ENCODE peak calls at places on chromosomes 5 and 9, in four cellular contexts. N is CD8-positive, alpha-beta T cell; O is progenitor cell of endocrine pancreas; C is left ventricle myocardium inferior. J is an unnamed sample.

GRCh38 chr5:14665110-14665822 is 748 bp downstream of the OTULIN start:
- DNase-seq in N (peak; percentile 28), O (peak; percentile 12), C (peak; percentile 43), J (no peak)

GRCh38 chr5:6473284-6473683 is 24.6 kb downstream of the UBE2QL1 start:
- DNase-seq in N (no peak), O (no peak), C (no peak), J (no peak)

GRCh38 chr9:35891649-35892048 is 14.4 kb upstream of the HRCT1 start:
- DNase-seq in N (no peak), O (no peak), C (no peak), J (no peak)

GRCh38 chr5:68345166-68345565 is 129.6 kb downstream of the PIK3R1 start:
- DNase-seq in N (no peak), O (no peak), C (no peak), J (no peak)

GRCh38 chr5:103962023-103962422 is 399.4 kb upstream of the NUDT12 start:
- DNase-seq in N (no peak), O (no peak), C (no peak), J (no peak)

GRCh38 chr9:2559212-2560152 is 62.1 kb upstream of the VLDLR start:
- DNase-seq in N (no peak), O (no peak), C (peak; percentile 87), J (no peak)

GRCh38 chr5:90866333-90866732 is 307.7 kb downstream of the ADGRV1 start:
- DNase-seq in N (no peak), O (no peak), C (no peak), J (no peak)

GRCh38 chr5:10229306-10230048 is 20.2 kb downstream of the ATPSCKMT start:
- DNase-seq in N (no peak), O (no peak), C (no peak), J (no peak)

GRCh38 chr9:93308158-93308602 is 124.2 kb downstream of the WNK2 start:
- DNase-seq in N (no peak), O (no peak), C (no peak), J (peak; percentile 60)

GRCh38 chr5:149141957-149142851 is 911 bp downstream of the ABLIM3 start:
- DNase-seq in N (no peak), O (no peak), C (peak; percentile 36), J (no peak)

GRCh38 chr5:180818275-180818674 is 15.7 kb upstream of the MGAT1 start:
- DNase-seq in N (no peak), O (no peak), C (no peak), J (no peak)

GRCh38 chr9:84991506-84991855 is 322.0 kb downstream of the NTRK2 start:
- DNase-seq in N (no peak), O (no peak), C (no peak), J (no peak)

GRCh38 chr5:139650689-139651501 is 2.7 kb downstream of the CXXC5 start:
- DNase-seq in N (no peak), O (no peak), C (peak; percentile 75), J (no peak)

GRCh38 chr9:121604242-121604641 is 47.2 kb upstream of the DAB2IP start:
- DNase-seq in N (no peak), O (no peak), C (no peak), J (no peak)

GRCh38 chr9:109310486-109310901 is 10.4 kb downstream of the EPB41L4B start:
- DNase-seq in N (no peak), O (no peak), C (no peak), J (no peak)

GRCh38 chr5:87081511-87082372 is 185.9 kb upstream of the RASA1 start:
- DNase-seq in N (peak; percentile 45), O (no peak), C (no peak), J (no peak)

GRCh38 chr5:11311272-11311671 is 550.2 kb upstream of the DAP start:
- DNase-seq in N (no peak), O (no peak), C (no peak), J (no peak)

GRCh38 chr9:124260769-124261603 is 3.2 kb downstream of the NEK6 start:
- DNase-seq in N (no peak), O (no peak), C (no peak), J (no peak)

GRCh38 chr9:134010774-134011173 is 14.5 kb upstream of the BRD3OS start:
- DNase-seq in N (no peak), O (no peak), C (no peak), J (no peak)

GRCh38 chr9:14412778-14413177 is 98.8 kb upstream of the NFIB start:
- DNase-seq in N (no peak), O (no peak), C (no peak), J (no peak)

GRCh38 chr5:114789773-114790402 is 379.8 kb downstream of the TRIM36 start:
- DNase-seq in N (no peak), O (no peak), C (no peak), J (no peak)

GRCh38 chr9:446074-446699 is 231.5 kb downstream of the DOCK8 start:
- DNase-seq in N (no peak), O (no peak), C (no peak), J (no peak)

GRCh38 chr5:38827525-38827924 is 18.3 kb upstream of the OSMR start:
- DNase-seq in N (no peak), O (no peak), C (no peak), J (no peak)

GRCh38 chr9:109538346-109538745 is 40.2 kb upstream of the PTPN3 start:
- DNase-seq in N (no peak), O (no peak), C (no peak), J (no peak)

GRCh38 chr9:74777136-74777879 is 110.4 kb downstream of the TRPM6 start:
- DNase-seq in N (peak; percentile 75), O (peak; percentile 42), C (peak; percentile 44), J (no peak)

GRCh38 chr9:96121162-96121561 is 180.8 kb downstream of the HSD17B3 start:
- DNase-seq in N (no peak), O (no peak), C (no peak), J (no peak)

GRCh38 chr9:36488322-36488838 is 84.3 kb upstream of the MELK start:
- DNase-seq in N (peak; percentile 18), O (no peak), C (no peak), J (no peak)

GRCh38 chr9:133883356-133883755 is 108.8 kb downstream of the VAV2 start:
- DNase-seq in N (no peak), O (no peak), C (no peak), J (no peak)

GRCh38 chr5:57825026-57825683 is 342.5 kb upstream of the ACTBL2 start:
- DNase-seq in N (no peak), O (no peak), C (no peak), J (no peak)

GRCh38 chr5:14108170-14108996 is 34.8 kb upstream of the TRIO start:
- DNase-seq in N (no peak), O (peak; percentile 16), C (peak; percentile 44), J (no peak)

GRCh38 chr5:59660737-59661136 is 232.8 kb downstream of the PDE4D start:
- DNase-seq in N (no peak), O (no peak), C (no peak), J (no peak)

GRCh38 chr9:95344735-95345134 is 27.2 kb upstream of the FANCC start:
- DNase-seq in N (no peak), O (no peak), C (no peak), J (no peak)

GRCh38 chr5:171867786-171868185 is 82.2 kb downstream of the SMIM23 start:
- DNase-seq in N (no peak), O (no peak), C (no peak), J (no peak)

GRCh38 chr9:131954299-131954698 is 125.4 kb downstream of the MED27 start:
- DNase-seq in N (no peak), O (no peak), C (no peak), J (no peak)

GRCh38 chr9:14554866-14555265 is 138.4 kb downstream of the ZDHHC21 start:
- DNase-seq in N (no peak), O (no peak), C (no peak), J (no peak)

GRCh38 chr5:180798193-180798592 is 4.4 kb downstream of the MGAT1 start:
- DNase-seq in N (no peak), O (no peak), C (no peak), J (no peak)

GRCh38 chr9:89658931-89659330 is 54.1 kb downstream of the GADD45G start:
- DNase-seq in N (no peak), O (no peak), C (no peak), J (no peak)

GRCh38 chr9:89661391-89661949 is 56.7 kb downstream of the GADD45G start:
- DNase-seq in N (no peak), O (no peak), C (peak; percentile 41), J (no peak)

GRCh38 chr9:89661956-89662717 is 57.3 kb downstream of the GADD45G start:
- DNase-seq in N (no peak), O (peak; percentile 81), C (peak; percentile 99), J (peak; percentile 93)

GRCh38 chr9:89659473-89660256 is 54.9 kb downstream of the GADD45G start:
- DNase-seq in N (no peak), O (no peak), C (no peak), J (no peak)

DNA sequence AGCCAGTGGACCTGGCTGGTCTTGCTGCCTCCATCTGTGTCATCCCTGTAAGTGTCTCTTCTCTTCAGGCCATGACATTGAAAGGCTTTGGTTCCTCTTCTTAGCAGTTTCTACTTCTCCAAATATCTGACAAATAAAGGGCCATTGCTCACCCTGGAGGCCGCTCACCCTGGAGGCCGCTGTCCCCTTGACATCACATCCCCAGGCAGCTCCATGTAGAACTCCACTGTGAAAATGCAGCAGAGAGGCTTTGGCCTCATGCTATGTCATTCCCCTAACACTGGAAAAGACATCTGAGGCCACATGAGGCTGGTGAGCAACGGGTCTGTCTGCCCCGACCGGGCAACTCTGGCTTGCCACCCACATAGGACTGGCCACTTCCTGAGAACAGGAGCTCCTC is 55.5 kb downstream of the GADD45G start:
- DNase-seq in N (no peak), O (no peak), C (no peak), J (no peak)
- TF ChIP-seq CTCF in N (no peak), O (no peak), C (no peak), J (no peak)

GRCh38 chr9:107044872-107045271 is 181.9 kb downstream of the ZNF462 start:
- DNase-seq in N (no peak), O (no peak), C (no peak), J (no peak)
- TF ChIP-seq CTCF in N (no peak), O (no peak), C (no peak), J (no peak)

GRCh38 chr9:21525174-21525573 is 43.1 kb upstream of the IFNE start:
- DNase-seq in N (no peak), O (no peak), C (no peak), J (no peak)

GRCh38 chr9:21528123-21528808 is 46.2 kb upstream of the IFNE start:
- DNase-seq in N (no peak), O (no peak), C (no peak), J (no peak)

GRCh38 chr9:21524099-21524830 is 42.2 kb upstream of the IFNE start:
- DNase-seq in N (no peak), O (no peak), C (no peak), J (no peak)

GRCh38 chr9:21523021-21524014 is 41.2 kb upstream of the IFNE start:
- DNase-seq in N (no peak), O (no peak), C (no peak), J (no peak)

GRCh38 chr9:21527579-21527978 is 45.5 kb upstream of the IFNE start:
- DNase-seq in N (no peak), O (no peak), C (no peak), J (no peak)
- TF ChIP-seq CTCF in N (no peak), O (no peak), C (no peak), J (no peak)

GRCh38 chr9:126154182-126154827 is 172.3 kb upstream of the MVB12B start:
- DNase-seq in N (no peak), O (no peak), C (no peak), J (peak; percentile 37)
- TF ChIP-seq CTCF in N (no peak), O (no peak), C (no peak), J (no peak)